ENCODE peak calls at places on chromosomes 1 and 21, in nine cellular contexts. K, N, A, M, D, G, Z, Q and T are unnamed samples.

GRCh38 chr1:62438163-62438562 is 1.3 kb downstream of the USP1 start:
- DNase-seq in Z (no peak), N (no peak), Q (no peak), A (peak; percentile 2), G (no peak), D (no peak), K (no peak), M (peak; percentile 27), T (no peak)

GRCh38 chr1:67460648-67461500 is 30.7 kb upstream of the SERBP1 start:
- DNase-seq in N (peak; percentile 88), Z (no peak), D (no peak), A (no peak), G (no peak), K (peak; percentile 82), Q (no peak), M (no peak), T (peak; percentile 34)

GRCh38 chr1:15000671-15001070 is 152.9 kb upstream of the TMEM51 start:
- DNase-seq in Z (no peak), M (no peak), D (no peak), K (no peak), A (no peak), Q (no peak), G (no peak), N (no peak), T (no peak)

GRCh38 chr1:45802343-45803298 is 791 bp upstream of the MAST2 start:
- DNase-seq in A (no peak), M (peak; percentile 99), N (peak; percentile 93), G (peak; percentile 16), D (peak; percentile 79), Q (peak; percentile 77), K (peak; percentile 93), Z (peak; percentile 73), T (peak; percentile 97)

GRCh38 chr1:233406994-233407631 is 79.6 kb downstream of the MAP3K21 start:
- DNase-seq in Z (no peak), M (no peak), D (no peak), Q (no peak), K (no peak), G (no peak), N (no peak), A (no peak), T (no peak)

GRCh38 chr1:83060216-83060615 is 938.7 kb downstream of the TTLL7 start:
- DNase-seq in A (no peak), M (no peak), Z (no peak), G (no peak), D (no peak), Q (no peak), N (no peak), K (no peak), T (peak; percentile 5)

GRCh38 chr1:168202941-168203654 is 22.7 kb upstream of the SFT2D2 start:
- DNase-seq in Q (no peak), Z (no peak), N (no peak), M (peak; percentile 38), K (no peak), D (no peak), G (no peak), A (no peak), T (no peak)

GRCh38 chr1:66285618-66286270 is 248.2 kb upstream of the SGIP1 start:
- DNase-seq in D (no peak), N (no peak), G (no peak), M (peak; percentile 22), Z (no peak), Q (no peak), A (peak; percentile 26), K (no peak), T (no peak)

GRCh38 chr1:89047734-89048133 is 17.3 kb downstream of the GBP1 start:
- DNase-seq in Q (no peak), Z (no peak), G (no peak), M (no peak), N (no peak), A (no peak), K (no peak), D (no peak), T (no peak)

GRCh38 chr1:16014509-16015482 is 3.0 kb downstream of the HSPB7 start:
- DNase-seq in D (no peak), K (peak; percentile 87), Z (peak; percentile 81), N (peak; percentile 90), M (no peak), G (no peak), Q (no peak), A (no peak), T (peak; percentile 18)

GRCh38 chr1:41371630-41372599 is 10.7 kb downstream of the FOXO6 start:
- DNase-seq in K (peak; percentile 67), A (no peak), G (no peak), M (no peak), N (no peak), Q (no peak), Z (peak; percentile 61), D (no peak), T (peak; percentile 57)

GRCh38 chr1:205067031-205067430 is 17.2 kb downstream of the TMEM81 start:
- DNase-seq in K (no peak), Q (no peak), M (no peak), G (no peak), Z (no peak), N (peak; percentile 49), D (no peak), A (no peak), T (no peak)

GRCh38 chr21:29318354-29318753 is 19.6 kb downstream of the BACH1 start:
- DNase-seq in Z (no peak), K (no peak), M (no peak), G (no peak), A (no peak), N (no peak), D (no peak), Q (peak; percentile 42), T (peak; percentile 27)
- H3K9me3 ChIP-seq in Z (no peaks in the 10 kb centered on the region), K (no peaks in the 10 kb centered on the region), M (no peaks in the 10 kb centered on the region), G (no peaks in the 10 kb centered on the region), A (no peaks in the 10 kb centered on the region), N (no peaks in the 10 kb centered on the region), D (no peaks in the 10 kb centered on the region), Q (no peaks in the 10 kb centered on the region), T (no peaks in the 10 kb centered on the region)

DNA sequence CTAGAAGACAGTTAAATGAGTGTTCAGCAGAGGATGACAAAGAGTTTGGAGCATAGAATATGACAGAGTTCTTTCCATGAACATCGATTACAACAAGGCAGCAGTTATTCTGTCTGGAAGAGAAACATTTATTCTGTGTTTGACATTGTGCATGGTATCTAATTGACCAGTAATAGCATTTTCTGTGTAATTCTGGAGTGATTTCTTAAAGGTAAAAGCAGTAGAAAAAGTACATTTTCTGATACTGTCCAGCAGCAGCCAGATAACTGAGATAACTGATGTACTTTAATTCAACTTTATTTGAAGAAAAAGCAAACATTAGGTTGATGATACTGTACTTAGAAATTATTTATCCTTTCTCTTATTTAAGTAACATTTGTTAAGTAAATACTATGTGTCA is 497.1 kb downstream of the AGBL4 start:
- DNase-seq in G (no peak), N (no peak), K (no peak), M (no peak), A (no peak), D (no peak), Z (no peak), Q (no peak), T (no peak)
- H3K9me3 ChIP-seq in G (no peaks in the 10 kb centered on the region), N (no peaks in the 10 kb centered on the region), K (no peaks in the 10 kb centered on the region), M (no peaks in the 10 kb centered on the region), A (no peaks in the 10 kb centered on the region), D (no peaks in the 10 kb centered on the region), Z (no peaks in the 10 kb centered on the region), Q (no peaks in the 10 kb centered on the region), T (no peaks in the 10 kb centered on the region)

DNA sequence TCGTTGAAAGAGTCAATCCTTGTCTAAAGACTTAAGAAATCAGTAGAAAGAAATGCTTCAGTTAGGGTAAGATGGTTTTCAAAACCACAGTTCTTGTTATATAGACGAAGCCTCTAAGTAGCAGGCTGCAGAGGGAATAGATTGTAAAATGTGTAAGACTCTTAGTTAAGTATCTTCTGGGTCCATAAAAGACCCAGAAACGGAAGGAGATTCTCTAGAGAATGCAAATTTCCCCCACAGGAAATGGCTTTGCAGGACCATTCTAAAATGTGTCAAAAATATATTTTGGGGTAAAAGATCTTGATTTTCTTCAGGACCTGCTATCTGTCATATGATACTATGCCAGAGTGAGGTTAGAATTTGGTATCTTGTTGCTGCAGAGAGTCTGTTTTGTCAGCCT is 13.4 kb downstream of the OR2T1 start:
- DNase-seq in D (no peak), N (no peak), G (no peak), M (no peak), Q (no peak), Z (no peak), K (no peak), A (no peak), T (no peak)
- H3K9me3 ChIP-seq in D (peaks cover 4% of the 10 kb centered on the region), N (peaks cover 2% of the 10 kb centered on the region), G (no peaks in the 10 kb centered on the region), M (peaks cover 71% of the 10 kb centered on the region), Q (no peaks in the 10 kb centered on the region), Z (no peaks in the 10 kb centered on the region), K (no peaks in the 10 kb centered on the region), A (no peaks in the 10 kb centered on the region), T (peaks cover 14% of the 10 kb centered on the region)

DNA sequence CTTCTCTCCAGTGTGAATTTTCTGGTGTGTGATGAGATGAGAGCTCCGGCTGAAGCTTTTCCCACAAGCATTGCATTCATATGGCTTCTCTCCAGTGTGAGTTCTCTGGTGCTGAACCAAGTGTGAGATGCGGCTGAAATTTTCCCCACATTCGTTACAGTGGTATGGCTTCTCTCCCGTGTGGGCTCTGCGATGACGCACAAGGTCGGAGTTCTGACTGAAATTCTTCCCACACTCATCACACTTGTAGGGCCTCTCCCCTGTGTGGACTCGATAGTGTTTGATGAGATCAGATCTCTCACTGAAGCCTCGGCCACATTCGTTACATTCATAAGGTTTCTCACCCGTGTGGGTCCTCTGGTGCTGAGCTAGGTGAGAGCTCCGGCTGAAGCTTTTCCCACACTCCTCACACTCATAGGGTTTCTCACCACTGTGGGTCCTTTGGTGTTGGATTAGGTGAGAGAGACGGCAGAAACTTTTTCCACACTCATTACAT is 7.4 kb downstream of the ZNF436 start:
- DNase-seq in D (no peak), A (no peak), Q (no peak), K (no peak), G (no peak), Z (no peak), N (no peak), M (no peak), T (no peak)
- H3K9me3 ChIP-seq in D (peaks cover 52% of the 10 kb centered on the region), A (peaks cover 10% of the 10 kb centered on the region), Q (peaks cover 4% of the 10 kb centered on the region), K (peaks cover 12% of the 10 kb centered on the region), G (peaks cover 8% of the 10 kb centered on the region), Z (peaks cover 22% of the 10 kb centered on the region), N (peaks cover 32% of the 10 kb centered on the region), M (peaks cover 76% of the 10 kb centered on the region), T (peaks cover 76% of the 10 kb centered on the region)

GRCh38 chr1:185644531-185644930 is 89.7 kb upstream of the HMCN1 start:
- DNase-seq in N (no peak), Q (no peak), K (no peak), D (no peak), A (no peak), G (no peak), M (no peak), Z (no peak), T (peak; percentile 7)
- H3K9me3 ChIP-seq in N (no peaks in the 10 kb centered on the region), Q (no peaks in the 10 kb centered on the region), K (no peaks in the 10 kb centered on the region), D (peaks cover 6% of the 10 kb centered on the region), A (no peaks in the 10 kb centered on the region), G (no peaks in the 10 kb centered on the region), M (peaks cover 6% of the 10 kb centered on the region), Z (no peaks in the 10 kb centered on the region), T (peaks cover 6% of the 10 kb centered on the region)

GRCh38 chr1:4345126-4345525 is 309.3 kb upstream of the AJAP1 start:
- DNase-seq in Q (no peak), D (no peak), G (no peak), K (no peak), A (no peak), Z (no peak), N (no peak), M (no peak), T (no peak)
- H3K9me3 ChIP-seq in Q (no peaks in the 10 kb centered on the region), D (no peaks in the 10 kb centered on the region), G (no peaks in the 10 kb centered on the region), K (peaks cover under 1% of the 10 kb centered on the region), A (no peaks in the 10 kb centered on the region), Z (no peaks in the 10 kb centered on the region), N (no peaks in the 10 kb centered on the region), M (no peaks in the 10 kb centered on the region), T (no peaks in the 10 kb centered on the region)